ENCODE peak calls at places on chromosomes 6 and 20, in nine cellular contexts. One of them, this sample, is unnamed. For H3K4me1, the result is how much of the 10 kb centered on the place peaks cover.

GRCh38 chr6:37651991-37652390 is 45.7 kb downstream of the MDGA1 start:
- DNase-seq in kidney: no peak
- DNase-seq in GM23248: no peak
- DNase-seq in HCT116: no peak
- DNase-seq in endothelial cell of umbilical vein: no peak
- DNase-seq in upper lobe of left lung: no peak
- DNase-seq in neural progenitor cell: no peak
- DNase-seq in Panc1: no peak
- DNase-seq in mesendoderm: no peak
- DNase-seq in this sample: no peak

GRCh38 chr20:25399038-25399430 is 8.4 kb upstream of the ABHD12 start:
- DNase-seq in kidney: no peak
- DNase-seq in GM23248: peak
- DNase-seq in HCT116: peak
- DNase-seq in endothelial cell of umbilical vein: peak
- DNase-seq in upper lobe of left lung: no peak
- DNase-seq in neural progenitor cell: peak
- DNase-seq in Panc1: peak
- DNase-seq in mesendoderm: peak
- DNase-seq in this sample: no peak

GRCh38 chr6:156752666-156753301 is 24.4 kb upstream of the ARID1B start:
- DNase-seq in kidney: peak
- DNase-seq in GM23248: no peak
- DNase-seq in HCT116: no peak
- DNase-seq in endothelial cell of umbilical vein: no peak
- DNase-seq in upper lobe of left lung: peak
- DNase-seq in neural progenitor cell: no peak
- DNase-seq in Panc1: peak
- DNase-seq in mesendoderm: peak
- DNase-seq in this sample: no peak

GRCh38 chr6:6918216-6918983 is 189.4 kb upstream of the RREB1 start:
- DNase-seq in kidney: no peak
- DNase-seq in GM23248: peak
- DNase-seq in HCT116: peak
- DNase-seq in endothelial cell of umbilical vein: peak
- DNase-seq in upper lobe of left lung: peak
- DNase-seq in neural progenitor cell: no peak
- DNase-seq in Panc1: no peak
- DNase-seq in mesendoderm: no peak
- DNase-seq in this sample: no peak

GRCh38 chr6:149400050-149400449 is at the start of gene SUMO4:
- DNase-seq in kidney: no peak
- DNase-seq in GM23248: no peak
- DNase-seq in HCT116: no peak
- DNase-seq in endothelial cell of umbilical vein: no peak
- DNase-seq in upper lobe of left lung: no peak
- DNase-seq in neural progenitor cell: no peak
- DNase-seq in Panc1: no peak
- DNase-seq in mesendoderm: no peak
- DNase-seq in this sample: no peak

GRCh38 chr20:23269954-23270353 is 80.6 kb upstream of the NXT1 start:
- DNase-seq in kidney: no peak
- DNase-seq in GM23248: no peak
- DNase-seq in HCT116: no peak
- DNase-seq in endothelial cell of umbilical vein: peak
- DNase-seq in upper lobe of left lung: no peak
- DNase-seq in neural progenitor cell: peak
- DNase-seq in Panc1: no peak
- DNase-seq in mesendoderm: peak
- DNase-seq in this sample: no peak

GRCh38 chr6:163554663-163555062 is 140.1 kb downstream of the QKI start:
- DNase-seq in kidney: peak
- DNase-seq in GM23248: peak
- DNase-seq in HCT116: no peak
- DNase-seq in endothelial cell of umbilical vein: peak
- DNase-seq in upper lobe of left lung: peak
- DNase-seq in neural progenitor cell: peak
- DNase-seq in Panc1: no peak
- DNase-seq in mesendoderm: peak
- DNase-seq in this sample: no peak

GRCh38 chr6:169653691-169654090 is 48.1 kb downstream of the WDR27 start:
- DNase-seq in kidney: no peak
- DNase-seq in GM23248: no peak
- DNase-seq in HCT116: no peak
- DNase-seq in endothelial cell of umbilical vein: no peak
- DNase-seq in upper lobe of left lung: no peak
- DNase-seq in neural progenitor cell: no peak
- DNase-seq in Panc1: no peak
- DNase-seq in mesendoderm: no peak
- DNase-seq in this sample: no peak

GRCh38 chr20:3767434-3768341 is at the start of gene ADISSP:
- DNase-seq in kidney: peak
- DNase-seq in GM23248: peak
- DNase-seq in HCT116: peak
- DNase-seq in endothelial cell of umbilical vein: peak
- DNase-seq in upper lobe of left lung: peak
- DNase-seq in neural progenitor cell: peak
- DNase-seq in Panc1: peak
- DNase-seq in mesendoderm: peak
- DNase-seq in this sample: peak

GRCh38 chr6:151179321-151179720 is 60.4 kb upstream of the AKAP12 start:
- DNase-seq in kidney: no peak
- DNase-seq in GM23248: peak
- DNase-seq in HCT116: no peak
- DNase-seq in endothelial cell of umbilical vein: peak
- DNase-seq in upper lobe of left lung: no peak
- DNase-seq in neural progenitor cell: no peak
- DNase-seq in Panc1: no peak
- DNase-seq in mesendoderm: no peak
- DNase-seq in this sample: no peak

GRCh38 chr6:141470810-141471209 is 661.9 kb upstream of the GJE1 start:
- DNase-seq in kidney: no peak
- DNase-seq in GM23248: no peak
- DNase-seq in HCT116: no peak
- DNase-seq in endothelial cell of umbilical vein: no peak
- DNase-seq in upper lobe of left lung: no peak
- DNase-seq in neural progenitor cell: no peak
- DNase-seq in Panc1: no peak
- DNase-seq in mesendoderm: no peak
- DNase-seq in this sample: no peak

GRCh38 chr6:32570363-32570905 is 19.2 kb downstream of the HLA-DRB1 start:
- DNase-seq in kidney: no peak
- DNase-seq in GM23248: no peak
- DNase-seq in HCT116: no peak
- DNase-seq in endothelial cell of umbilical vein: no peak
- DNase-seq in upper lobe of left lung: no peak
- DNase-seq in neural progenitor cell: no peak
- DNase-seq in Panc1: no peak
- DNase-seq in mesendoderm: no peak
- DNase-seq in this sample: no peak

GRCh38 chr20:24419786-24420185 is 49.6 kb upstream of the SYNDIG1 start:
- DNase-seq in kidney: no peak
- DNase-seq in GM23248: no peak
- DNase-seq in HCT116: no peak
- DNase-seq in endothelial cell of umbilical vein: no peak
- DNase-seq in upper lobe of left lung: no peak
- DNase-seq in neural progenitor cell: no peak
- DNase-seq in Panc1: no peak
- DNase-seq in mesendoderm: peak
- DNase-seq in this sample: no peak

GRCh38 chr6:81938014-81938761 is 185.7 kb upstream of the TENT5A start:
- DNase-seq in kidney: no peak
- DNase-seq in GM23248: peak
- DNase-seq in HCT116: peak
- DNase-seq in endothelial cell of umbilical vein: peak
- DNase-seq in upper lobe of left lung: no peak
- DNase-seq in neural progenitor cell: no peak
- DNase-seq in Panc1: peak
- DNase-seq in mesendoderm: peak
- DNase-seq in this sample: no peak

GRCh38 chr6:157530126-157530525 is 149.1 kb downstream of the ZDHHC14 start:
- DNase-seq in kidney: no peak
- DNase-seq in GM23248: no peak
- DNase-seq in HCT116: no peak
- DNase-seq in endothelial cell of umbilical vein: peak
- DNase-seq in upper lobe of left lung: no peak
- DNase-seq in neural progenitor cell: no peak
- DNase-seq in Panc1: no peak
- DNase-seq in mesendoderm: no peak
- DNase-seq in this sample: no peak

GRCh38 chr20:427401-427800 is 19.3 kb downstream of the RBCK1 start:
- DNase-seq in kidney: no peak
- DNase-seq in GM23248: no peak
- DNase-seq in HCT116: no peak
- DNase-seq in endothelial cell of umbilical vein: no peak
- DNase-seq in upper lobe of left lung: no peak
- DNase-seq in neural progenitor cell: no peak
- DNase-seq in Panc1: no peak
- DNase-seq in mesendoderm: no peak
- DNase-seq in this sample: no peak

GRCh38 chr6:41074692-41075436 is 2.1 kb downstream of the NFYA start:
- DNase-seq in kidney: no peak
- DNase-seq in GM23248: peak
- DNase-seq in HCT116: no peak
- DNase-seq in endothelial cell of umbilical vein: no peak
- DNase-seq in upper lobe of left lung: peak
- DNase-seq in neural progenitor cell: no peak
- DNase-seq in Panc1: no peak
- DNase-seq in mesendoderm: no peak
- DNase-seq in this sample: no peak
- H3K27ac ChIP-seq in kidney: no peak
- H3K27ac ChIP-seq in GM23248: peak
- H3K27ac ChIP-seq in HCT116: peak
- H3K27ac ChIP-seq in endothelial cell of umbilical vein: peak
- H3K27ac ChIP-seq in upper lobe of left lung: peak
- H3K27ac ChIP-seq in neural progenitor cell: no peak
- H3K27ac ChIP-seq in Panc1: peak
- H3K27ac ChIP-seq in mesendoderm: no peak
- H3K27ac ChIP-seq in this sample: peak

GRCh38 chr6:138227316-138227781 is 9.1 kb upstream of the PBOV1 start:
- DNase-seq in kidney: no peak
- DNase-seq in GM23248: no peak
- DNase-seq in HCT116: no peak
- DNase-seq in endothelial cell of umbilical vein: no peak
- DNase-seq in upper lobe of left lung: peak
- DNase-seq in neural progenitor cell: no peak
- DNase-seq in Panc1: no peak
- DNase-seq in mesendoderm: no peak
- DNase-seq in this sample: no peak

GRCh38 chr6:138230759-138231398 is 12.6 kb upstream of the PBOV1 start:
- DNase-seq in kidney: no peak
- DNase-seq in GM23248: no peak
- DNase-seq in HCT116: no peak
- DNase-seq in endothelial cell of umbilical vein: no peak
- DNase-seq in upper lobe of left lung: no peak
- DNase-seq in neural progenitor cell: no peak
- DNase-seq in Panc1: no peak
- DNase-seq in mesendoderm: no peak
- DNase-seq in this sample: no peak

GRCh38 chr6:138229663-138230194 is 11.4 kb upstream of the PBOV1 start:
- DNase-seq in kidney: no peak
- DNase-seq in GM23248: no peak
- DNase-seq in HCT116: no peak
- DNase-seq in endothelial cell of umbilical vein: no peak
- DNase-seq in upper lobe of left lung: no peak
- DNase-seq in neural progenitor cell: no peak
- DNase-seq in Panc1: no peak
- DNase-seq in mesendoderm: no peak
- DNase-seq in this sample: no peak

GRCh38 chr6:138226701-138227315 is 8.5 kb upstream of the PBOV1 start:
- DNase-seq in kidney: no peak
- DNase-seq in GM23248: peak
- DNase-seq in HCT116: no peak
- DNase-seq in endothelial cell of umbilical vein: no peak
- DNase-seq in upper lobe of left lung: no peak
- DNase-seq in neural progenitor cell: no peak
- DNase-seq in Panc1: no peak
- DNase-seq in mesendoderm: no peak
- DNase-seq in this sample: no peak

GRCh38 chr6:138229072-138229471 is 10.8 kb upstream of the PBOV1 start:
- DNase-seq in kidney: no peak
- DNase-seq in GM23248: no peak
- DNase-seq in HCT116: no peak
- DNase-seq in endothelial cell of umbilical vein: no peak
- DNase-seq in upper lobe of left lung: no peak
- DNase-seq in neural progenitor cell: no peak
- DNase-seq in Panc1: no peak
- DNase-seq in mesendoderm: no peak
- DNase-seq in this sample: no peak
- H3K4me1 ChIP-seq in kidney: under half
- H3K4me1 ChIP-seq in GM23248: under half
- H3K4me1 ChIP-seq in HCT116: under half
- H3K4me1 ChIP-seq in endothelial cell of umbilical vein: under half
- H3K4me1 ChIP-seq in upper lobe of left lung: under half
- H3K4me1 ChIP-seq in neural progenitor cell: under half
- H3K4me1 ChIP-seq in Panc1: under half
- H3K4me1 ChIP-seq in mesendoderm: under half
- H3K4me1 ChIP-seq in this sample: under half

DNA sequence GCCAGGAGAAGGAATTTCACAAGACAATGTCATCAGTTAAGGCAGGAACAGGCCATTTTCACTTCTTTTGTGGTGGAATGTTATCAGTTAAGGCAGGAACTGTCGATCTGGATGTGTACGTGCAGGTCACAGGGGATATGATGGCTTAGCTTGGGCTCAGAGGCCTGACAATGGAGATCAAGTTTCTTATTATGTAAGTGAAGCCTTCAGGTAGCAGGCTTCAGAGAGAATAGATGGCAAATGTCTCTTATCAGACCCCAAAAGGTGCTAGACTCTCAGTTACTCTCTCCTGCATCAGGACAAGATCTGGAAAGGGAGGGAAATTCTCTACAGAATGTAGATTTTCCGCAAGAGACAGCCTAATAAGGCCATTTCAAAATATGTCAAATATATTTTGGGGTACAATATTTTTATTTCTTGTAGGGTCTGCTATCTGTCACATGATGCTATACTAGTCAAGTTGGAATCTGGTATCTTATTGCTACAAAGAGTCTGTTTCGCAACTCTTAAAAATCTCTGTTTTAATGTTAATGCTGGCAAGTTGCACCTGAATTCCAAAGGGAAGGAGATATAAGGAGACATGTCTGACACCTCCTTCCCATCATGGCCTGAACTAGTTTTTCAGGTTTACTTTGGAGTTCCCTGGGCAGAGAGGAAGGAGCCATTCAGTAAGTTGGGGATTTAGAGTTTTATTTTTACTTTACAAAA is 48.8 kb downstream of the TRDN start:
- DNase-seq in kidney: no peak
- DNase-seq in GM23248: no peak
- DNase-seq in HCT116: no peak
- DNase-seq in endothelial cell of umbilical vein: no peak
- DNase-seq in upper lobe of left lung: no peak
- DNase-seq in neural progenitor cell: no peak
- DNase-seq in Panc1: no peak
- DNase-seq in mesendoderm: peak
- DNase-seq in this sample: no peak
- H3K27ac ChIP-seq in kidney: no peak
- H3K27ac ChIP-seq in GM23248: no peak
- H3K27ac ChIP-seq in HCT116: no peak
- H3K27ac ChIP-seq in endothelial cell of umbilical vein: no peak
- H3K27ac ChIP-seq in upper lobe of left lung: no peak
- H3K27ac ChIP-seq in neural progenitor cell: no peak
- H3K27ac ChIP-seq in Panc1: no peak
- H3K27ac ChIP-seq in mesendoderm: peak
- H3K27ac ChIP-seq in this sample: no peak

GRCh38 chr20:44173846-44174245 is 13.1 kb downstream of the JPH2 start:
- DNase-seq in kidney: no peak
- DNase-seq in GM23248: no peak
- DNase-seq in HCT116: no peak
- DNase-seq in endothelial cell of umbilical vein: no peak
- DNase-seq in upper lobe of left lung: no peak
- DNase-seq in neural progenitor cell: no peak
- DNase-seq in Panc1: no peak
- DNase-seq in mesendoderm: no peak
- DNase-seq in this sample: no peak
- H3K4me1 ChIP-seq in kidney: under half
- H3K4me1 ChIP-seq in GM23248: under half
- H3K4me1 ChIP-seq in HCT116: under half
- H3K4me1 ChIP-seq in endothelial cell of umbilical vein: under half
- H3K4me1 ChIP-seq in upper lobe of left lung: under half
- H3K4me1 ChIP-seq in neural progenitor cell: under half
- H3K4me1 ChIP-seq in Panc1: under half
- H3K4me1 ChIP-seq in mesendoderm: under half
- H3K4me1 ChIP-seq in this sample: under half